ENCODE peak calls at places on chromosomes 1 and 21, in seven cellular contexts. G is H1, U is A549, F is HepG2, I is K562, V is SK-N-SH, T is GM12878. P is an unnamed sample.

GRCh38 chr1:6745073-6745472 is 40.2 kb upstream of the CAMTA1 start:
- DNase-seq in V (no peak), F (no peak), T (peak), I (no peak), G (no peak), U (no peak), P (no peak)

GRCh38 chr1:91803133-91803532 is 82.8 kb downstream of the TGFBR3 start:
- DNase-seq in G (no peak), F (no peak), I (no peak), V (no peak), T (no peak), U (no peak), P (no peak)

GRCh38 chr1:248810000-248810726 is 15.6 kb downstream of the SH3BP5L start:
- DNase-seq in G (no peak), V (no peak), I (no peak), U (no peak), F (no peak), T (no peak), P (no peak)

GRCh38 chr1:161230762-161231161 is 4.9 kb downstream of the TOMM40L start:
- DNase-seq in G (no peak), I (no peak), T (no peak), F (no peak), V (no peak), U (no peak), P (no peak)

GRCh38 chr1:39646232-39647081 is 7.0 kb upstream of the HEYL start:
- DNase-seq in F (no peak), G (peak), T (no peak), I (peak), V (peak), U (no peak), P (peak)

GRCh38 chr21:38346286-38346685 is 89.5 kb downstream of the KCNJ15 start:
- DNase-seq in T (no peak), V (no peak), I (no peak), F (no peak), G (no peak), U (no peak), P (no peak)

GRCh38 chr1:41840592-41841246 is 78.0 kb downstream of the HIVEP3 start:
- DNase-seq in V (peak), G (no peak), I (no peak), F (no peak), U (no peak), T (no peak), P (no peak)

GRCh38 chr1:15410223-15410883 is 665 bp downstream of the EFHD2 start:
- DNase-seq in T (no peak), G (no peak), F (no peak), U (no peak), V (peak), I (no peak), P (no peak)

GRCh38 chr1:7120863-7121621 is 335.8 kb downstream of the CAMTA1 start:
- DNase-seq in V (no peak), T (no peak), F (no peak), U (no peak), I (peak), G (no peak), P (no peak)

GRCh38 chr21:23131177-23131576 is 2133.0 kb downstream of the NCAM2 start:
- DNase-seq in T (no peak), G (no peak), I (peak), V (no peak), F (no peak), U (no peak), P (no peak)

GRCh38 chr1:90705910-90706309 is 11.2 kb downstream of the BARHL2 start:
- DNase-seq in G (no peak), F (no peak), T (no peak), U (no peak), I (no peak), V (no peak), P (no peak)

GRCh38 chr1:152220166-152221163 is 3.5 kb downstream of the HRNR start:
- DNase-seq in V (no peak), F (no peak), T (no peak), G (no peak), I (no peak), U (no peak), P (no peak)

GRCh38 chr21:22201669-22202068 is 1203.5 kb downstream of the NCAM2 start:
- DNase-seq in V (no peak), G (no peak), F (no peak), I (no peak), U (no peak), T (no peak), P (no peak)

GRCh38 chr21:18725653-18726052 is 322.1 kb upstream of the TMPRSS15 start:
- DNase-seq in V (no peak), G (no peak), U (no peak), F (no peak), T (no peak), I (peak), P (no peak)

GRCh38 chr1:87450615-87451209 is 122.0 kb downstream of the LMO4 start:
- DNase-seq in I (peak), G (no peak), V (no peak), F (peak), U (peak), T (peak), P (no peak)

GRCh38 chr1:37748563-37748962 is 16.4 kb downstream of the EPHA10 start:
- DNase-seq in T (no peak), U (no peak), G (no peak), F (no peak), V (no peak), I (no peak), P (no peak)

GRCh38 chr1:147752531-147752930 is 7.9 kb downstream of the GJA5 start:
- DNase-seq in T (no peak), I (no peak), F (no peak), G (peak), U (no peak), V (no peak), P (no peak)

GRCh38 chr1:41656088-41656487 is 171.6 kb upstream of the EDN2 start:
- DNase-seq in V (no peak), U (no peak), T (no peak), F (no peak), G (no peak), I (no peak), P (no peak)

GRCh38 chr1:2225029-2225428 is 3.1 kb upstream of the SKI start:
- DNase-seq in G (no peak), I (no peak), V (no peak), U (no peak), F (no peak), T (no peak), P (no peak)

GRCh38 chr1:44406761-44407429 is 1.8 kb downstream of the RNF220 start:
- DNase-seq in T (no peak), I (no peak), V (peak), U (no peak), F (no peak), G (peak), P (no peak)

GRCh38 chr1:7366955-7367665 is 404.0 kb upstream of the VAMP3 start:
- DNase-seq in G (no peak), V (no peak), F (no peak), I (no peak), T (no peak), U (no peak), P (no peak)

GRCh38 chr1:184366992-184367391 is 19.8 kb upstream of the C1orf21 start:
- DNase-seq in I (no peak), V (no peak), F (no peak), G (no peak), U (no peak), T (no peak), P (no peak)

GRCh38 chr1:51330331-51331201 is at the start of gene TTC39A:
- DNase-seq in U (no peak), V (peak), I (no peak), T (no peak), F (no peak), G (no peak), P (no peak)

GRCh38 chr1:204345941-204346678 is 13.6 kb downstream of the PLEKHA6 start:
- DNase-seq in V (no peak), U (no peak), G (no peak), T (no peak), F (no peak), I (no peak), P (no peak)

GRCh38 chr1:230215049-230215448 is 148.0 kb downstream of the GALNT2 start:
- DNase-seq in T (no peak), I (peak), F (peak), V (no peak), G (no peak), U (peak), P (peak)

GRCh38 chr21:35156293-35156976 is 107.3 kb upstream of the RUNX1 start:
- DNase-seq in T (no peak), U (peak), G (no peak), I (no peak), V (no peak), F (no peak), P (no peak)
- TF ChIP-seq USF2 in T (no peak), U (no peak), G (no peak), I (no peak), V (no peak), F (no peak), P (no peak)

GRCh38 chr1:164560504-164560903 is 1.5 kb downstream of the PBX1 start:
- DNase-seq in T (no peak), F (no peak), V (no peak), U (no peak), I (no peak), G (no peak), P (no peak)
- H3K27ac ChIP-seq in T (no peak), F (no peak), V (peak), U (peak), I (no peak), G (no peak), P (peak)

GRCh38 chr21:25735895-25736597 is 1.3 kb downstream of the GABPA start:
- DNase-seq in F (peak), T (no peak), V (no peak), U (peak), G (no peak), I (peak), P (peak)
- TF ChIP-seq USF2 in F (no peak), T (no peak), V (no peak), U (no peak), G (no peak), I (no peak), P (no peak)

GRCh38 chr1:31645274-31645568 is 545 bp upstream of the PEF1 start:
- DNase-seq in I (no peak), U (no peak), F (no peak), T (no peak), G (no peak), V (no peak), P (no peak)
- H3K27ac ChIP-seq in I (peak), U (peak), F (peak), T (peak), G (peak), V (peak), P (peak)

GRCh38 chr1:53959664-53960250 is 13.6 kb downstream of the LRRC42 start:
- DNase-seq in V (peak), F (peak), G (no peak), T (no peak), I (peak), U (peak), P (no peak)
- TF ChIP-seq USF2 in V (no peak), F (no peak), G (no peak), T (no peak), I (no peak), U (no peak), P (no peak)

GRCh38 chr1:225468270-225469020 is 40.6 kb upstream of the LBR start:
- DNase-seq in V (no peak), G (no peak), T (no peak), U (no peak), F (no peak), I (no peak), P (no peak)
- H3K27ac ChIP-seq in V (no peak), G (no peak), T (peak), U (no peak), F (no peak), I (no peak), P (no peak)

DNA sequence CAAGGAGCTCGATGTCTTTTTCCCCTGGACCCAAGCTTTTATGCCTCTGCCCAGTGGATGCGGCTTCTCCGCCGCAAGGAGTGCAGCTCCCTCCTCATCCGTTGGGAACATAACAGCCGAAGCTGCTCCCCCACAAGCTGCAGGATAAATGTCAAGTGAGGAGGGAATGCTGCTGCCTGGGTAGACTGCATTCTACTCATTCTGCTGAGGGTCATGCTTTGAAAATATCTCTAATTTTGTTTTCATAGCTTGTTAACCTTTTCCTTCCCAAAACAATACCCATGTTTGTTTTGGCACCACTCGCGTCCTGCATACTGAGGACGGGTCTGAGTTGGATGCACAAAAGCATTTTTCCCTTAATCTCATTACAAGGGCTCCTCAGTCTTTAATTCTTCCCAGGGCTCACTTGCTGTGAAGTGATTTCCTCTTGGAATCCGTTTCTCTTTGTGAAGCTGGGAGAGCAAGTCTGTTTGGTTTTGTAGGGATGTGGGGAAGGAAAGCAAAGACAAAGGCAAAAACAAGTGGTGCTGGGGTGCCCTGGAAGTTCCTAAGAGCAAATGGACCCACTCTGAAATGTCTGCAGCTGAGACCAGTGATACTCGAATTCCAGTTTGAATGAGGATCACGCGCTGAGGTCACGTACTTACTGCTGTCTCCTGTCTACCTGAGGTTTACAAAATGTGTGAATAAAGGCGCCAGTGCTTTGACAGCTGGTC is 134.0 kb upstream of the IRF2BP2 start:
- DNase-seq in U (no peak), I (no peak), G (no peak), T (no peak), F (no peak), V (no peak), P (peak)
- TF ChIP-seq USF2 in U (no peak), I (no peak), G (no peak), T (no peak), F (no peak), V (no peak), P (no peak)

DNA sequence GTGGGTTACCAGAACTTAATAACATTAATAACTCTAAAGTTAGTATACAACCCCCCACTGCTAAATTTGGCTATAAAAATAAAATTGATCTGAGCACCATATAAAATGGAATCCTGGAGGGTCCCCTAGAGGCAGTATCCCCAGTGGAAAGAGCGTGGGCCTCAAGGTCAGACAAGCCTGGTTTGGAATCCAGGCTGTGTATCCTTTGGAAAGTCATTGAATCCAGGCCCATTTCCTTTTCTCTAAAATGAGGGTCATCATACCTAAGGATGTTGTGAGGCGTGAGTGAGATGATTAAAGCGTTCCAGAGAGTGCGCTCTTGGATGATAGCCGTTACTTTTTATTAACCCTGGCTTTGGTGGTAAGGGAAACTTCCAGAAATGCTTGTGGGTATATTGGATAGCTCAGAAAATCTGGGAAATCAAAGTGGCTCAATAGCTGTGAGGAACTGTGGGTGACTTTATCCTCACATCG is 671 bp upstream of the ZNF436 start:
- DNase-seq in I (no peak), V (no peak), T (no peak), U (no peak), G (no peak), F (no peak), P (no peak)
- H3K27ac ChIP-seq in I (peak), V (peak), T (no peak), U (peak), G (no peak), F (peak), P (peak)

P was measured in IMR-90.